ENCODE peak calls at places on chromosomes 4 and X, in six cellular contexts. D is ovary, O is astrocyte of the spinal cord, F is breast epithelium, U is body of pancreas, A is GM13977. I is an unnamed sample.

GRCh38 chr4:120771907-120772306 is 150.6 kb downstream of the PRDM5 start:
- DNase-seq in F (no peak), O (no peak), U (no peak), A (no peak), D (no peak), I (no peak)

GRCh38 chr4:4362991-4363697 is 23.8 kb upstream of the NSG1 start:
- DNase-seq in F (no peak), A (no peak), O (peak), U (no peak), D (no peak), I (no peak)

GRCh38 chr4:95956094-95956493 is 116.2 kb downstream of the PDHA2 start:
- DNase-seq in F (no peak), D (no peak), O (no peak), U (no peak), A (no peak), I (no peak)

GRCh38 chr4:129364747-129365452 is 268.9 kb downstream of the C4orf33 start:
- DNase-seq in U (no peak), D (no peak), A (no peak), F (no peak), O (no peak), I (no peak)

GRCh38 chrX:125544856-125545255 is 225.2 kb downstream of the TEX13C start:
- DNase-seq in O (no peak), F (no peak), D (no peak), A (no peak), U (no peak), I (no peak)

GRCh38 chrX:11632732-11633131 is 33.0 kb downstream of the ARHGAP6 start:
- DNase-seq in F (no peak), D (no peak), O (no peak), A (no peak), U (no peak), I (no peak)

GRCh38 chr4:94463771-94464170 is 12.0 kb downstream of the PDLIM5 start:
- DNase-seq in D (no peak), A (no peak), U (no peak), O (peak), F (no peak), I (no peak)

GRCh38 chr4:6753103-6753560 is 29.4 kb upstream of the KIAA0232 start:
- DNase-seq in F (no peak), U (no peak), D (no peak), O (no peak), A (no peak), I (no peak)

GRCh38 chrX:39133971-39134370 is 332.7 kb downstream of the MID1IP1 start:
- DNase-seq in D (no peak), U (no peak), O (no peak), F (no peak), A (no peak), I (peak)

GRCh38 chr4:48762408-48762807 is 17.7 kb downstream of the FRYL start:
- DNase-seq in U (no peak), F (no peak), D (no peak), O (no peak), A (no peak), I (no peak)

GRCh38 chr4:83917572-83917971 is 381.7 kb downstream of the GPAT3 start:
- DNase-seq in F (no peak), D (no peak), A (no peak), O (no peak), U (no peak), I (no peak)

GRCh38 chr4:102551946-102552575 is 50.9 kb downstream of the NFKB1 start:
- DNase-seq in A (no peak), U (no peak), D (no peak), F (no peak), O (no peak), I (no peak)

GRCh38 chrX:136588060-136588459 is 56.0 kb downstream of the VGLL1 start:
- DNase-seq in F (no peak), U (no peak), A (peak), D (no peak), O (no peak), I (no peak)

GRCh38 chr4:152408514-152409327 is 127.2 kb downstream of the FBXW7 start:
- DNase-seq in F (no peak), U (no peak), A (peak), D (no peak), O (peak), I (peak)

GRCh38 chrX:40090050-40090804 is 7.5 kb downstream of the BCOR start:
- DNase-seq in O (no peak), D (peak), F (no peak), U (no peak), A (no peak), I (no peak)

GRCh38 chrX:109624641-109625311 is at the start of gene KCNE5:
- DNase-seq in A (peak), U (no peak), D (no peak), F (no peak), O (no peak), I (peak)

GRCh38 chrX:53717205-53717604 is 30.7 kb upstream of the HUWE1 start:
- DNase-seq in D (no peak), U (no peak), F (no peak), A (no peak), O (no peak), I (no peak)

GRCh38 chr4:89134775-89135319 is 23.5 kb downstream of the TIGD2 start:
- DNase-seq in F (no peak), D (no peak), U (no peak), A (no peak), O (peak), I (no peak)

GRCh38 chr4:156575430-156576073 is 396.0 kb downstream of the PDGFC start:
- DNase-seq in O (peak), D (no peak), A (no peak), F (peak), U (no peak), I (no peak)

GRCh38 chr4:24810016-24810415 is 14.6 kb downstream of the SOD3 start:
- DNase-seq in D (no peak), F (no peak), A (no peak), O (peak), U (no peak), I (no peak)

GRCh38 chr4:134328741-134329140 is 127.2 kb upstream of the PABPC4L start:
- DNase-seq in A (no peak), D (no peak), F (no peak), U (no peak), O (no peak), I (no peak)

GRCh38 chr4:122758033-122758432 is 25.5 kb downstream of the BBS12 start:
- DNase-seq in D (no peak), F (no peak), U (no peak), A (peak), O (peak), I (no peak)

GRCh38 chrX:3788494-3789233 is 75.2 kb upstream of the PRKX start:
- DNase-seq in O (no peak), F (no peak), U (no peak), D (no peak), A (no peak), I (peak)

GRCh38 chrX:47623540-47624027 is 3.9 kb upstream of the SYN1 start:
- DNase-seq in A (peak), D (peak), F (no peak), U (peak), O (peak), I (peak)

GRCh38 chr4:184732126-184732525 is 1.8 kb downstream of the CENPU start:
- DNase-seq in D (no peak), U (no peak), F (no peak), O (no peak), A (no peak), I (no peak)

GRCh38 chr4:25030283-25031076 is at the start of gene LGI2:
- DNase-seq in D (peak), A (peak), U (peak), O (no peak), F (no peak), I (peak)

GRCh38 chr4:52366625-52367024 is 292.5 kb downstream of the USP46 start:
- DNase-seq in A (no peak), D (no peak), F (no peak), U (no peak), O (no peak), I (no peak)

GRCh38 chr4:119314356-119314755 is 7.6 kb downstream of the FABP2 start:
- DNase-seq in O (peak), F (no peak), U (no peak), D (no peak), A (peak), I (peak)

GRCh38 chrX:27186671-27187070 is 276.5 kb downstream of the PPP4R3C start:
- DNase-seq in A (peak), D (no peak), O (peak), U (peak), F (no peak), I (no peak)

GRCh38 chrX:29496636-29497180 is 718.7 kb upstream of the MAGEB2 start:
- DNase-seq in O (no peak), A (no peak), U (no peak), D (no peak), F (no peak), I (no peak)

GRCh38 chrX:1836683-1837082 is 221.8 kb downstream of the ASMT start:
- DNase-seq in D (no peak), F (no peak), O (no peak), A (no peak), U (no peak), I (no peak)

GRCh38 chr4:10086506-10087120 is 30.0 kb downstream of the WDR1 start:
- DNase-seq in D (peak), A (no peak), U (no peak), F (no peak), O (no peak), I (no peak)

GRCh38 chrX:107171369-107172102 is 34.7 kb downstream of the NUP62CL start:
- DNase-seq in F (no peak), U (no peak), A (no peak), D (no peak), O (no peak), I (no peak)

GRCh38 chrX:104351173-104351769 is 96.5 kb upstream of the ESX1 start:
- DNase-seq in F (no peak), A (no peak), O (peak), D (no peak), U (no peak), I (no peak)

GRCh38 chr4:42104521-42104920 is 47.9 kb downstream of the BEND4 start:
- DNase-seq in F (no peak), D (no peak), U (no peak), O (peak), A (no peak), I (no peak)

GRCh38 chr4:8391972-8392371 is 48.6 kb downstream of the ACOX3 start:
- DNase-seq in O (peak), F (peak), A (peak), D (peak), U (peak), I (no peak)

DNA sequence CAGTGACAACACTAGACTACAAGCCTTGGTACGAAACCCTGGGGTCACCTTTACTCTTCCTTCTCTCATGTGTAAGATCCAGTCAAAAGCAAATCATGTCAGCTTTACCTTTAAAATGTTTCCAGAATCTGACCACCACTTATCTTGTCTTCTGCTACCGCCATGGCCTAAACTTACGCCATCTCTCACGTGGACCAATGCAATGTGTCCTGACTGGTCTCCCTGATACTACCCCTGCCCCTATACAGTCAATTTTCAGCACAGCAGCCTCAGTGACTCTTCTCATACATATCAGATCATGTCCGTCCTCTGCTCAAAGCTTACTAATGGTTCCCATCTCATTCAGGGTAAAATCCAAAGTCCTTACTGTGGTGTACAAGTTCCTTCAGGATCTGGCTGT is 15.0 kb upstream of the MAML3 start:
- DNase-seq in F (no peak), U (no peak), D (no peak), O (no peak), A (no peak), I (no peak)
- TF ChIP-seq CTCF in F (no peak), U (no peak), D (no peak), O (no peak), A (no peak), I (no peak)

DNA sequence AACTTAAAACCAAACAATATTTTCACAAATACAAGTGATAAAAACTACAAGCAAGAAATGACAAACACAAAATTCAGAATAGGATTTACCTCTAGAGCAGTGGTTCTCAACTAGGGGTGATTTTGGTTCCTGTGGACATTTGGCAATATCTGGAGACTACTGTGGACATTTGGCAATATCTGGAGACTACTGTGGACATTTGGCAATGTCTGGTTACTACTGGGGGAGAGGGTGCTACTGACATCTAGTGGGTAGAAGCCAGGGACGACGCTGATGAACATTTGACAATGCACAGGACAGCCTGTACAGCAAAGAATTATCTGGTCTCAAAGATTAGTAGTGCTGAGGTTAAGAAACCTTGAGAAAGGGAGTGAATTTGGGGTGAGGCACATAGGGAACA is 169.8 kb downstream of the CLCN4 start:
- DNase-seq in F (no peak), U (no peak), O (no peak), A (no peak), D (no peak), I (no peak)
- TF ChIP-seq CTCF in F (no peak), U (no peak), O (peak), A (peak), D (no peak), I (no peak)

GRCh38 chr4:101339332-101339731 is 8.0 kb downstream of the PPP3CA start:
- DNase-seq in D (no peak), O (no peak), U (no peak), A (no peak), F (no peak), I (no peak)
- TF ChIP-seq CTCF in D (no peak), O (no peak), U (no peak), A (no peak), F (no peak), I (no peak)

DNA sequence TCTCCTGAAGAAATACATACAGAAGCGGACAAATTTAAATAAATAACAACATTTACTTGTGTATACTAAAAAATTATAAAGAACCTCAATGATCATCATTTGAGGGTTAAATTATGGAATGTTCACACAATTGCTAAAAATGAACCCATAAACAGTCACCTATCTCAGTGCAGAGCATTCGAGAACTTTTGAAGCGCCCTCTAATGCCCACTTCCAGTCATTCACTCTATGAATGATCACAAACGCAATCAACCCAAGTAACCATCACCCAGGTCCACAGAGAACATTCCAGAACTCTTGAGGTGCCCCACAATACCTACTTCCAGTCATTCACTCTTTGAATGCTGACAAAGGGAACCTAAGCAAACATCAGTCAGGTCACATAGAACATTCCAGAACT is 103.5 kb upstream of the PLAC1 start:
- DNase-seq in A (peak), F (no peak), U (peak), D (no peak), O (no peak), I (no peak)
- TF ChIP-seq CTCF in A (peak), F (no peak), U (peak), D (no peak), O (peak), I (peak)

I was measured in endothelial cell.